ENCODE peak calls at places on chromosome 1, in ten cellular contexts. T, M, V, G, S, H, O, N, Z and R are unnamed samples. For H3K9me3 and H3K4me1, the result is how much of the 10 kb centered on the place peaks cover.

GRCh38 chr1:180156631-180157091 is 2.0 kb downstream of the QSOX1 start:
- DNase-seq in T (peak), M (no peak), V (no peak), G (no peak), S (no peak), H (no peak), O (no peak), N (no peak), Z (no peak), R (no peak)

GRCh38 chr1:64687725-64688285 is 57.1 kb upstream of the RAVER2 start:
- DNase-seq in T (peak), M (no peak), V (no peak), G (no peak), S (no peak), H (no peak), O (no peak), N (peak), Z (no peak), R (no peak)

GRCh38 chr1:241615043-241615974 is 24.9 kb downstream of the CHML start:
- DNase-seq in T (no peak), M (no peak), V (no peak), G (peak), S (no peak), H (no peak), O (no peak), N (peak), Z (no peak), R (no peak)

GRCh38 chr1:17265162-17265561 is 16.3 kb downstream of the PADI3 start:
- DNase-seq in T (peak), M (no peak), V (no peak), G (no peak), S (no peak), H (no peak), O (no peak), N (no peak), Z (no peak), R (no peak)

GRCh38 chr1:94884101-94884875 is 42.6 kb downstream of the CNN3 start:
- DNase-seq in T (peak), M (peak), V (no peak), G (peak), S (peak), H (no peak), O (no peak), N (no peak), Z (no peak), R (no peak)

GRCh38 chr1:56362994-56363770 is 216.2 kb downstream of the PLPP3 start:
- DNase-seq in T (no peak), M (no peak), V (no peak), G (no peak), S (no peak), H (no peak), O (no peak), N (no peak), Z (no peak), R (no peak)

GRCh38 chr1:53015508-53015860 is 46.5 kb upstream of the PODN start:
- DNase-seq in T (no peak), M (no peak), V (no peak), G (no peak), S (no peak), H (no peak), O (no peak), N (no peak), Z (no peak), R (no peak)

GRCh38 chr1:195195423-195196057 is 1412.7 kb downstream of the KCNT2 start:
- DNase-seq in T (no peak), M (no peak), V (no peak), G (no peak), S (no peak), H (no peak), O (no peak), N (no peak), Z (no peak), R (no peak)

GRCh38 chr1:226131639-226132038 is 54.9 kb downstream of the ACBD3 start:
- DNase-seq in T (no peak), M (no peak), V (peak), G (no peak), S (no peak), H (no peak), O (no peak), N (no peak), Z (no peak), R (no peak)

GRCh38 chr1:26015358-26015757 is 6.2 kb upstream of the EXTL1 start:
- DNase-seq in T (peak), M (no peak), V (no peak), G (no peak), S (no peak), H (no peak), O (no peak), N (peak), Z (no peak), R (peak)

GRCh38 chr1:111837398-111837797 is 81.7 kb downstream of the DDX20 start:
- DNase-seq in T (no peak), M (no peak), V (no peak), G (no peak), S (no peak), H (no peak), O (peak), N (no peak), Z (no peak), R (no peak)

GRCh38 chr1:21909286-21909759 is 27.8 kb downstream of the HSPG2 start:
- DNase-seq in T (peak), M (no peak), V (no peak), G (no peak), S (no peak), H (no peak), O (no peak), N (no peak), Z (no peak), R (no peak)

GRCh38 chr1:48057249-48057648 is 60.1 kb upstream of the TRABD2B start:
- DNase-seq in T (no peak), M (no peak), V (no peak), G (no peak), S (no peak), H (no peak), O (no peak), N (no peak), Z (no peak), R (no peak)

GRCh38 chr1:99707535-99708142 is 58.8 kb downstream of the FRRS1 start:
- DNase-seq in T (peak), M (peak), V (peak), G (peak), S (peak), H (peak), O (peak), N (peak), Z (no peak), R (peak)

GRCh38 chr1:55443175-55443933 is 228.2 kb upstream of the USP24 start:
- DNase-seq in T (peak), M (peak), V (peak), G (peak), S (peak), H (peak), O (peak), N (peak), Z (peak), R (peak)

GRCh38 chr1:227661495-227661894 is 73.6 kb downstream of the JMJD4 start:
- DNase-seq in T (no peak), M (no peak), V (no peak), G (no peak), S (no peak), H (no peak), O (no peak), N (no peak), Z (no peak), R (no peak)
- TF ChIP-seq CTCF in T (no peak), M (no peak), V (no peak), G (no peak), S (no peak), H (no peak), O (no peak), N (no peak), Z (no peak), R (no peak)

GRCh38 chr1:247056071-247056470 is 22.5 kb downstream of the ZNF670 start:
- DNase-seq in T (no peak), M (no peak), V (no peak), G (no peak), S (no peak), H (no peak), O (no peak), N (no peak), Z (no peak), R (no peak)

GRCh38 chr1:247060771-247061170 is 17.8 kb downstream of the ZNF670 start:
- DNase-seq in T (no peak), M (no peak), V (no peak), G (no peak), S (no peak), H (no peak), O (no peak), N (no peak), Z (no peak), R (no peak)

GRCh38 chr1:247054992-247055415 is 23.6 kb downstream of the ZNF670 start:
- DNase-seq in T (peak), M (peak), V (no peak), G (no peak), S (no peak), H (no peak), O (peak), N (no peak), Z (no peak), R (no peak)
- H3K9me3 ChIP-seq in T (under half), M (under half), V (under half), G (under half), S (under half), H (under half), O (under half), N (half or more), Z (under half), R (under half)

GRCh38 chr1:31261916-31262315 is 22.2 kb upstream of the NKAIN1 start:
- DNase-seq in T (no peak), M (no peak), V (no peak), G (no peak), S (no peak), H (no peak), O (no peak), N (no peak), Z (no peak), R (no peak)

GRCh38 chr1:31263408-31263807 is 23.7 kb upstream of the NKAIN1 start:
- DNase-seq in T (no peak), M (no peak), V (no peak), G (no peak), S (no peak), H (no peak), O (no peak), N (peak), Z (no peak), R (no peak)

GRCh38 chr1:31272369-31272768 is 24.2 kb downstream of the SNRNP40 start:
- DNase-seq in T (no peak), M (no peak), V (no peak), G (no peak), S (no peak), H (no peak), O (no peak), N (no peak), Z (no peak), R (no peak)

GRCh38 chr1:31264790-31265386 is 25.2 kb upstream of the NKAIN1 start:
- DNase-seq in T (no peak), M (no peak), V (no peak), G (peak), S (no peak), H (no peak), O (peak), N (no peak), Z (no peak), R (no peak)

GRCh38 chr1:31266547-31266946 is 26.9 kb upstream of the NKAIN1 start:
- DNase-seq in T (peak), M (no peak), V (no peak), G (no peak), S (no peak), H (no peak), O (no peak), N (no peak), Z (no peak), R (no peak)
- H3K4me1 ChIP-seq in T (under half), M (under half), V (under half), G (under half), S (under half), H (under half), O (under half), N (under half), Z (under half), R (under half)

GRCh38 chr1:205735218-205735617 is 14.8 kb downstream of the NUCKS1 start:
- DNase-seq in T (no peak), M (no peak), V (no peak), G (no peak), S (no peak), H (no peak), O (no peak), N (no peak), Z (no peak), R (no peak)

GRCh38 chr1:205741681-205742080 is 8.3 kb downstream of the NUCKS1 start:
- DNase-seq in T (no peak), M (no peak), V (no peak), G (no peak), S (no peak), H (no peak), O (no peak), N (no peak), Z (no peak), R (no peak)

GRCh38 chr1:205744403-205744802 is 5.6 kb downstream of the NUCKS1 start:
- DNase-seq in T (no peak), M (no peak), V (no peak), G (no peak), S (no peak), H (no peak), O (no peak), N (no peak), Z (no peak), R (no peak)

GRCh38 chr1:205743977-205744376 is 6.0 kb downstream of the NUCKS1 start:
- DNase-seq in T (no peak), M (no peak), V (no peak), G (no peak), S (no peak), H (no peak), O (no peak), N (no peak), Z (no peak), R (no peak)

GRCh38 chr1:205739348-205740160 is 10.4 kb downstream of the NUCKS1 start:
- DNase-seq in T (peak), M (no peak), V (no peak), G (no peak), S (no peak), H (no peak), O (no peak), N (no peak), Z (no peak), R (no peak)
- TF ChIP-seq CTCF in T (peak), M (no peak), V (no peak), G (no peak), S (no peak), H (no peak), O (no peak), N (no peak), Z (no peak), R (no peak)

DNA sequence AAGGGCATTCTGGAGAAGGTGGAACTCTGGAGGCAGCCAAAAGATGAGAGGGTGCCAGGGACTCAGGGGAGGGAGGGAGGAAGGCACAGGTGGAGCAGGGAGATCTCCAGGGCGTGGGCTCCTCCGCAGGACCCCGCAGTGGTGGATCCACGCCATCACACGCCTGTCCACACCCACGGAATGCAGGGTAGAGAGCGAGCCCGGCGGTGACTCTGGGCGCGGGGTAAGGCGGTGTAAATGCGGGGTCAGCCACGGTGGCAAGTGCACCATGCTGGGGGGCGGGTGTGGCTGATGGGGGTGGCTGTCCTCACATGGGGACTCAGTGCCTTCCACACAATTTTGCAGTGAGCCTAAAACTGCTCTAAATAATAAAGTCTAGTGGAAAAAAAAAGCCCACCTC is 105.1 kb upstream of the TTC34 start:
- DNase-seq in T (no peak), M (no peak), V (no peak), G (no peak), S (no peak), H (no peak), O (no peak), N (no peak), Z (no peak), R (no peak)
- H3K9me3 ChIP-seq in T (half or more), M (under half), V (under half), G (under half), S (under half), H (under half), O (under half), N (under half), Z (under half), R (under half)

GRCh38 chr1:8389962-8390535 is 72.1 kb downstream of the SLC45A1 start:
- DNase-seq in T (no peak), M (no peak), V (no peak), G (no peak), S (no peak), H (no peak), O (no peak), N (no peak), Z (no peak), R (no peak)

GRCh38 chr1:8395433-8395866 is 77.5 kb downstream of the SLC45A1 start:
- DNase-seq in T (no peak), M (no peak), V (no peak), G (no peak), S (no peak), H (no peak), O (no peak), N (no peak), Z (no peak), R (no peak)

GRCh38 chr1:8390707-8391106 is 72.8 kb downstream of the SLC45A1 start:
- DNase-seq in T (no peak), M (no peak), V (no peak), G (no peak), S (no peak), H (no peak), O (no peak), N (no peak), Z (no peak), R (no peak)

GRCh38 chr1:8394456-8395321 is 76.8 kb downstream of the SLC45A1 start:
- DNase-seq in T (peak), M (no peak), V (no peak), G (no peak), S (no peak), H (no peak), O (no peak), N (no peak), Z (no peak), R (no peak)

DNA sequence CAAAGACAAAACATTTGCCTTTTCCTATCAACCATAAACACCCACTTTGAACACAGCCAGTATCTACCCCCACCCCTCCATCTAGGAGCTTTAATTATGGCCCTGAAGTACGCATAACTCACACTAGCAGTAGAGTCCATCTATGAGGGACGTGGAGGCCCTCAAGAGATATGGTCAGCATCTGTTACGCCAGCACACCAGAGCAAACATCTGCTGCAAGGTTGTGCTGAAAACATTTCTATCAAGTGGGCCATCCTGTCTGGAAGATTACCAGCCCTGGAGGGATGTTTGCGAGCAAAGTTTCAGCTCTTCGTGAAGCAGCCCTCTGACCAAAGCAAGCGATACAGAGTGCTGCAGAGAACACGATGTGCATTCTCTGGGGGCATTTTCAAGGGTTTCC is 74.6 kb downstream of the SLC45A1 start:
- DNase-seq in T (no peak), M (peak), V (no peak), G (no peak), S (no peak), H (no peak), O (no peak), N (no peak), Z (no peak), R (no peak)
- H3K4me1 ChIP-seq in T (under half), M (under half), V (half or more), G (under half), S (under half), H (under half), O (half or more), N (under half), Z (under half), R (under half)

GRCh38 chr1:235597867-235598553 is 51.6 kb downstream of the GNG4 start:
- DNase-seq in T (peak), M (no peak), V (no peak), G (no peak), S (no peak), H (no peak), O (no peak), N (peak), Z (no peak), R (no peak)

GRCh38 chr1:235599536-235599935 is 50.0 kb downstream of the GNG4 start:
- DNase-seq in T (no peak), M (no peak), V (no peak), G (no peak), S (no peak), H (no peak), O (no peak), N (no peak), Z (no peak), R (no peak)

DNA sequence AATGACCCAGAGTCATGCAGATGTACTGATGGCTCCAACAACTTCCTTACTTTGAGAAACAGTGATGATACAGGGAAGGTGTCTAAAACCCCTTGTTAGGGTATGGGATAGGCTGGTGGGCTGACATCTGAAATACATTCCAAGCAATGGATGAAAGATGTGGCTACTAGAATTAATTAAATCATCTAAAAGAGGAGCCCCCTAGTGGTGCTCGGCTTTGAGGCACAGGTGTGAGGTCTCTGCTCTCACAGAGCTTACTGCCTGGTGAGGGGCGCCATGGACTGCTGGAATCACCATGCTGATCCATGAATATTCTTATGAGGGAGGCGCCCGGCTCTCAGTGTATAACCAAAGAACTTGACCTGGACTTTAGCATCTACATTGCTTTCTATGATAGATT is 48.5 kb downstream of the GNG4 start:
- DNase-seq in T (no peak), M (peak), V (no peak), G (no peak), S (no peak), H (no peak), O (no peak), N (peak), Z (no peak), R (no peak)
- TF ChIP-seq CTCF in T (peak), M (no peak), V (no peak), G (peak), S (no peak), H (no peak), O (no peak), N (no peak), Z (peak), R (no peak)

GRCh38 chr1:93360111-93360510 is 14.4 kb downstream of the DR1 start:
- DNase-seq in T (no peak), M (no peak), V (no peak), G (no peak), S (no peak), H (no peak), O (no peak), N (no peak), Z (no peak), R (no peak)
- H3K9me3 ChIP-seq in T (under half), M (under half), V (under half), G (under half), S (under half), H (under half), O (under half), N (under half), Z (under half), R (under half)